ENCODE peak calls at places on chromosomes 2 and 18, in six cellular contexts. L is dorsolateral prefrontal cortex; Z is GM23248; G is myocyte; E is substantia nigra; A is stimulated activated CD4-positive, alpha-beta T cell treated with anti-CD3 and anti-CD28 coated beads, Interleukin-4, amount 100 ng/mL, for 48 hours. H is an unnamed sample.
A peak's percentile ranks its signal among the peaks of the same experiment; 100 is the strongest.

GRCh38 chr2:106159867-106160785 is 34.0 kb downstream of the UXS1 start:
- DNase-seq in E (no peak), G (no peak), A (no peak), L (peak; percentile 62), Z (no peak), H (peak; percentile 43)

GRCh38 chr18:11175266-11175947 is 26.0 kb upstream of the PIEZO2 start:
- DNase-seq in G (peak; percentile 20), Z (peak; percentile 81), A (no peak), L (no peak), E (no peak), H (no peak)

GRCh38 chr2:608297-608696 is 68.9 kb downstream of the TMEM18 start:
- DNase-seq in A (no peak), E (no peak), L (no peak), Z (no peak), G (no peak), H (peak; percentile 15)

GRCh38 chr18:66393463-66393862 is 210.4 kb downstream of the CDH19 start:
- DNase-seq in L (no peak), E (no peak), Z (no peak), G (no peak), A (no peak), H (no peak)

GRCh38 chr2:179467111-179467510 is 202.5 kb upstream of the SESTD1 start:
- DNase-seq in E (no peak), G (no peak), L (no peak), A (no peak), Z (peak; percentile 63), H (no peak)

GRCh38 chr2:8241317-8241716 is 440.5 kb upstream of the ID2 start:
- DNase-seq in L (no peak), A (no peak), E (no peak), G (no peak), Z (no peak), H (no peak)

GRCh38 chr18:34495434-34495833 is 214.7 kb upstream of the DTNA start:
- DNase-seq in L (no peak), G (no peak), A (no peak), Z (peak; percentile 28), E (no peak), H (no peak)

GRCh38 chr2:41836944-41837343 is 210.9 kb upstream of the PKDCC start:
- DNase-seq in E (no peak), G (peak; percentile 74), A (no peak), L (no peak), Z (peak; percentile 73), H (no peak)

GRCh38 chr2:26768759-26769500 is 4.8 kb downstream of the SLC35F6 start:
- DNase-seq in L (peak; percentile 60), G (no peak), A (no peak), E (peak; percentile 32), Z (peak; percentile 88), H (peak; percentile 21)

GRCh38 chr18:12329125-12329698 is 21.2 kb downstream of the TUBB6 start:
- DNase-seq in L (no peak), G (peak; percentile 89), E (no peak), A (no peak), Z (no peak), H (no peak)

GRCh38 chr2:20433249-20433648 is 13.6 kb upstream of the RHOB start:
- DNase-seq in L (no peak), E (no peak), G (no peak), A (no peak), Z (no peak), H (no peak)

GRCh38 chr2:120722211-120722602 is 13.5 kb upstream of the GLI2 start:
- DNase-seq in A (no peak), Z (no peak), E (no peak), L (no peak), G (no peak), H (peak; percentile 23)

GRCh38 chr18:41073372-41073954 is 881.6 kb upstream of the PIK3C3 start:
- DNase-seq in G (no peak), E (no peak), Z (peak; percentile 54), L (no peak), A (no peak), H (no peak)

GRCh38 chr2:204339212-204339715 is 206.0 kb upstream of the PARD3B start:
- DNase-seq in A (no peak), Z (no peak), L (no peak), E (no peak), G (no peak), H (no peak)

GRCh38 chr18:2706903-2707302 is 51.4 kb downstream of the SMCHD1 start:
- DNase-seq in L (no peak), G (no peak), A (no peak), Z (no peak), E (no peak), H (no peak)

GRCh38 chr2:168671932-168672331 is 130.5 kb upstream of the NOSTRIN start:
- DNase-seq in A (no peak), Z (peak; percentile 43), L (no peak), E (no peak), G (no peak), H (no peak)

GRCh38 chr2:156190532-156190931 is 142.0 kb downstream of the NR4A2 start:
- DNase-seq in G (no peak), Z (no peak), L (no peak), A (no peak), E (no peak), H (no peak)

GRCh38 chr18:73414598-73414997 is 546.8 kb upstream of the NETO1 start:
- DNase-seq in G (no peak), Z (no peak), A (no peak), L (no peak), E (no peak), H (no peak)

GRCh38 chr18:75635096-75635495 is 207.6 kb upstream of the SMIM21 start:
- DNase-seq in G (no peak), Z (no peak), E (no peak), L (no peak), A (no peak), H (no peak)

H was measured in head of caudate nucleus.